ENCODE peak calls at places on chromosomes 1 and 21, in seven cellular contexts. C is GM10248; Y is transverse colon; F is NCI-H510A treated with DMSO at 0.1 percent for 48 hours; D is NCI-H345; N is A172; O is CD4-positive, alpha-beta memory T cell. U is an unnamed sample.

GRCh38 chr1:31413405-31414005 is 492 bp downstream of the SERINC2 start:
- DNase-seq in N (peak), O (no peak), D (peak), C (no peak), Y (peak), F (peak), U (no peak)

GRCh38 chr1:186498695-186499389 is 37.9 kb upstream of the PDC start:
- DNase-seq in O (no peak), Y (no peak), N (no peak), D (no peak), C (no peak), F (no peak), U (peak)

GRCh38 chr21:44012474-44013379 is 618 bp downstream of the TRAPPC10 start:
- DNase-seq in Y (peak), N (no peak), D (peak), O (peak), C (peak), F (peak), U (no peak)

GRCh38 chr1:182389619-182390047 is 2.0 kb downstream of the GLUL start:
- DNase-seq in N (no peak), F (no peak), C (peak), D (peak), O (no peak), Y (peak), U (no peak)

GRCh38 chr1:182631058-182631677 is 27.0 kb upstream of the RGS16 start:
- DNase-seq in O (no peak), Y (no peak), C (no peak), F (no peak), D (no peak), N (peak), U (no peak)

GRCh38 chr1:56502700-56503245 is 76.6 kb downstream of the PLPP3 start:
- DNase-seq in D (no peak), F (no peak), N (no peak), C (no peak), O (no peak), Y (no peak), U (peak)

GRCh38 chr1:8847990-8848389 is 30.5 kb downstream of the ENO1 start:
- DNase-seq in Y (peak), C (no peak), D (peak), F (peak), O (no peak), N (no peak), U (no peak)

GRCh38 chr1:19828546-19828945 is 13.5 kb upstream of the RNF186 start:
- DNase-seq in D (no peak), F (no peak), O (no peak), N (no peak), C (no peak), Y (no peak), U (no peak)

GRCh38 chr1:5686195-5686594 is 306.0 kb downstream of the NPHP4 start:
- DNase-seq in N (no peak), D (no peak), Y (no peak), O (no peak), F (no peak), C (no peak), U (no peak)

GRCh38 chr1:58816747-58817221 is 32.9 kb upstream of the JUN start:
- DNase-seq in Y (no peak), D (peak), C (no peak), N (no peak), F (no peak), O (no peak), U (no peak)

GRCh38 chr1:5911871-5912271 is 80.4 kb downstream of the NPHP4 start:
- DNase-seq in N (no peak), F (no peak), C (no peak), Y (no peak), D (no peak), O (no peak), U (no peak)

GRCh38 chr1:41387667-41388091 is 26.4 kb downstream of the FOXO6 start:
- DNase-seq in Y (peak), O (no peak), D (peak), N (peak), C (no peak), F (peak), U (peak)

GRCh38 chr1:1956586-1957532 is 37.8 kb upstream of the TMEM52 start:
- DNase-seq in N (no peak), O (no peak), D (no peak), F (no peak), C (no peak), Y (no peak), U (no peak)

GRCh38 chr1:107572674-107573205 is 392.2 kb downstream of the VAV3 start:
- DNase-seq in N (peak), F (no peak), C (no peak), O (no peak), Y (no peak), D (no peak), U (peak)

GRCh38 chr1:29256979-29257804 is 20.9 kb downstream of the PTPRU start:
- DNase-seq in O (no peak), F (no peak), Y (no peak), D (peak), N (peak), C (no peak), U (peak)

GRCh38 chr1:24619376-24619775 is 23.7 kb upstream of the SRRM1 start:
- DNase-seq in Y (no peak), F (no peak), N (no peak), D (no peak), C (no peak), O (no peak), U (no peak)

GRCh38 chr1:21570528-21570875 is 61.3 kb downstream of the ALPL start:
- DNase-seq in D (no peak), C (no peak), F (no peak), Y (no peak), O (no peak), N (no peak), U (no peak)

GRCh38 chr1:170664283-170664827 is 424 bp downstream of the PRRX1 start:
- DNase-seq in N (peak), D (no peak), Y (peak), F (peak), O (no peak), C (no peak), U (no peak)

GRCh38 chr1:84613887-84614286 is 39.6 kb upstream of the CTBS start:
- DNase-seq in N (no peak), C (no peak), F (no peak), D (no peak), Y (no peak), O (no peak), U (no peak)

GRCh38 chr1:206683313-206683712 is 1.4 kb upstream of the MAPKAPK2 start:
- DNase-seq in D (no peak), N (no peak), O (no peak), F (no peak), Y (no peak), C (no peak), U (no peak)

GRCh38 chr1:39272027-39272790 is 67.7 kb downstream of the MACF1 start:
- DNase-seq in F (peak), Y (peak), N (no peak), C (peak), O (no peak), D (peak), U (no peak)

GRCh38 chr1:226990133-226990716 is 50.1 kb downstream of the COQ8A start:
- DNase-seq in F (no peak), N (no peak), O (peak), Y (peak), C (no peak), D (no peak), U (no peak)

GRCh38 chr1:159177273-159177907 is 6.0 kb downstream of the CADM3 start:
- DNase-seq in C (peak), Y (peak), N (peak), D (no peak), O (peak), F (no peak), U (peak)

GRCh38 chr21:16086121-16086520 is 356.3 kb downstream of the USP25 start:
- DNase-seq in O (no peak), N (no peak), C (no peak), Y (no peak), D (no peak), F (no peak), U (no peak)

GRCh38 chr1:229664133-229664689 is 38.2 kb downstream of the URB2 start:
- DNase-seq in Y (peak), O (peak), N (peak), D (no peak), C (peak), F (no peak), U (peak)

GRCh38 chr1:248804771-248805681 is 20.7 kb downstream of the SH3BP5L start:
- DNase-seq in O (no peak), Y (peak), D (no peak), C (peak), F (no peak), N (no peak), U (no peak)

GRCh38 chr1:8357329-8358101 is 39.6 kb downstream of the SLC45A1 start:
- DNase-seq in F (no peak), D (no peak), C (no peak), O (no peak), Y (no peak), N (no peak), U (no peak)

GRCh38 chr1:72937905-72938304 is 655.6 kb upstream of the NEGR1 start:
- DNase-seq in O (no peak), D (peak), C (no peak), F (no peak), Y (no peak), N (no peak), U (no peak)

GRCh38 chr1:67830226-67830625 is 3.0 kb downstream of the GNG12 start:
- DNase-seq in Y (no peak), D (no peak), O (no peak), N (peak), C (no peak), F (no peak), U (peak)

GRCh38 chr21:44547656-44548331 is 3.5 kb downstream of the KRTAP10-2 start:
- DNase-seq in C (no peak), O (peak), F (no peak), D (no peak), Y (no peak), N (no peak), U (no peak)

GRCh38 chr1:162009501-162010174 is 14.0 kb downstream of the OLFML2B start:
- DNase-seq in D (no peak), C (no peak), N (no peak), Y (no peak), F (no peak), O (no peak), U (no peak)

GRCh38 chr1:227490478-227490877 is 72.9 kb upstream of the ZNF678 start:
- DNase-seq in C (no peak), N (no peak), Y (no peak), O (no peak), F (no peak), D (no peak), U (no peak)

U was measured in astrocyte.